ENCODE peak calls at places on chromosomes 11 and 22, in six cellular contexts. D is HS-5; B is HCT116; Q is naive thymus-derived CD4-positive, alpha-beta T cell; Z is NCI-H460; K is C1 segment of cervical spinal cord. L is an unnamed sample.

GRCh38 chr11:116109228-116109627 is 605.0 kb upstream of the CADM1 start:
- DNase-seq in Q (no peak), B (peak; percentile 10), K (peak; percentile 1), D (peak; percentile 1), Z (peak; percentile 6), L (no peak)

GRCh38 chr11:96200243-96200642 is 142.8 kb downstream of the MAML2 start:
- DNase-seq in D (no peak), Q (no peak), K (no peak), B (no peak), Z (no peak), L (no peak)

GRCh38 chr11:110077866-110078325 is 15.3 kb upstream of the ZC3H12C start:
- DNase-seq in D (no peak), K (peak; percentile 21), Z (no peak), Q (no peak), B (no peak), L (no peak)

GRCh38 chr11:83819936-83820549 is 533.9 kb upstream of the CCDC90B start:
- DNase-seq in B (peak; percentile 35), D (peak; percentile 46), Z (peak; percentile 67), K (no peak), Q (peak; percentile 13), L (no peak)

GRCh38 chr22:26476705-26477340 is 6.8 kb downstream of the HPS4 start:
- DNase-seq in Z (no peak), B (no peak), D (no peak), Q (no peak), K (no peak), L (no peak)

GRCh38 chr11:65498727-65498976 is 193 bp upstream of the MALAT1 start:
- DNase-seq in Z (no peak), D (no peak), Q (no peak), B (no peak), K (no peak), L (no peak)

GRCh38 chr11:88535916-88536547 is 198.5 kb upstream of the CTSC start:
- DNase-seq in K (no peak), B (peak; percentile 77), Q (no peak), Z (peak; percentile 89), D (peak; percentile 84), L (no peak)

GRCh38 chr22:50282361-50283144 is 12.4 kb upstream of the MAPK11 start:
- DNase-seq in Q (no peak), B (peak; percentile 77), Z (no peak), K (no peak), D (peak; percentile 37), L (no peak)

GRCh38 chr11:119912214-119912613 is 183.2 kb upstream of the NECTIN1 start:
- DNase-seq in Z (no peak), K (no peak), B (no peak), D (no peak), Q (no peak), L (no peak)

GRCh38 chr11:65786008-65786785 is 666 bp upstream of the OVOL1 start:
- DNase-seq in K (no peak), D (no peak), Q (no peak), Z (no peak), B (no peak), L (no peak)

GRCh38 chr22:19840955-19841640 is 13.6 kb downstream of the GNB1L start:
- DNase-seq in D (no peak), B (no peak), K (no peak), Q (no peak), Z (no peak), L (no peak)

L was measured in psoas muscle.